ENCODE peak calls at places on chromosomes 13 and 19, in ten cellular contexts. One of them, this sample, is unnamed.
A peak's percentile ranks its signal among the peaks of the same experiment; 100 is the strongest.

GRCh38 chr13:84399320-84400085 is 517.2 kb upstream of the SLITRK1 start:
- DNase-seq in ovary: no peak
- DNase-seq in uterus: no peak
- DNase-seq in body of pancreas: peak; percentile 5
- DNase-seq in vagina: no peak
- DNase-seq in HCT116: no peak
- DNase-seq in tibial nerve: no peak
- DNase-seq in thyroid gland: no peak
- DNase-seq in NB4: peak; percentile 15
- DNase-seq in IMR-90: no peak
- DNase-seq in this sample: peak; percentile 1

GRCh38 chr19:16736709-16737108 is 17.1 kb downstream of the NWD1 start:
- DNase-seq in ovary: no peak
- DNase-seq in vagina: no peak
- DNase-seq in tibial nerve: no peak
- DNase-seq in body of pancreas: no peak
- DNase-seq in thyroid gland: no peak
- DNase-seq in IMR-90: no peak
- DNase-seq in NB4: peak; percentile 28
- DNase-seq in HCT116: peak; percentile 60
- DNase-seq in uterus: no peak
- DNase-seq in this sample: peak; percentile 23

GRCh38 chr19:3149526-3150505 is 14.0 kb downstream of the GNA15 start:
- DNase-seq in ovary: no peak
- DNase-seq in HCT116: no peak
- DNase-seq in IMR-90: no peak
- DNase-seq in NB4: no peak
- DNase-seq in tibial nerve: no peak
- DNase-seq in uterus: no peak
- DNase-seq in thyroid gland: no peak
- DNase-seq in body of pancreas: no peak
- DNase-seq in vagina: no peak
- DNase-seq in this sample: no peak

GRCh38 chr13:22009500-22009899 is 338.6 kb downstream of the FGF9 start:
- DNase-seq in HCT116: no peak
- DNase-seq in IMR-90: no peak
- DNase-seq in vagina: no peak
- DNase-seq in body of pancreas: peak; percentile 16
- DNase-seq in ovary: no peak
- DNase-seq in NB4: peak; percentile 96
- DNase-seq in tibial nerve: no peak
- DNase-seq in uterus: no peak
- DNase-seq in thyroid gland: no peak
- DNase-seq in this sample: no peak

GRCh38 chr19:34851277-34851804 is 75.4 kb upstream of the ZNF30 start:
- DNase-seq in vagina: no peak
- DNase-seq in thyroid gland: no peak
- DNase-seq in NB4: no peak
- DNase-seq in body of pancreas: no peak
- DNase-seq in tibial nerve: no peak
- DNase-seq in uterus: no peak
- DNase-seq in IMR-90: no peak
- DNase-seq in ovary: no peak
- DNase-seq in HCT116: peak; percentile 18
- DNase-seq in this sample: no peak

GRCh38 chr19:50178859-50179537 is 15.9 kb upstream of the IZUMO2 start:
- DNase-seq in IMR-90: no peak
- DNase-seq in NB4: no peak
- DNase-seq in vagina: no peak
- DNase-seq in uterus: no peak
- DNase-seq in tibial nerve: no peak
- DNase-seq in HCT116: no peak
- DNase-seq in thyroid gland: no peak
- DNase-seq in body of pancreas: no peak
- DNase-seq in ovary: no peak
- DNase-seq in this sample: no peak

GRCh38 chr13:92012787-92013186 is 614.4 kb downstream of the GPC5 start:
- DNase-seq in ovary: no peak
- DNase-seq in NB4: no peak
- DNase-seq in HCT116: no peak
- DNase-seq in tibial nerve: no peak
- DNase-seq in IMR-90: no peak
- DNase-seq in body of pancreas: no peak
- DNase-seq in thyroid gland: no peak
- DNase-seq in vagina: no peak
- DNase-seq in uterus: no peak
- DNase-seq in this sample: no peak

GRCh38 chr13:101919541-101920306 is 467.2 kb downstream of the ITGBL1 start:
- DNase-seq in vagina: no peak
- DNase-seq in body of pancreas: no peak
- DNase-seq in ovary: no peak
- DNase-seq in tibial nerve: no peak
- DNase-seq in thyroid gland: peak; percentile 28
- DNase-seq in IMR-90: peak; percentile 10
- DNase-seq in uterus: no peak
- DNase-seq in HCT116: no peak
- DNase-seq in NB4: peak; percentile 14
- DNase-seq in this sample: no peak

GRCh38 chr13:40969169-40969901 is 49.8 kb downstream of the ELF1 start:
- DNase-seq in tibial nerve: no peak
- DNase-seq in uterus: no peak
- DNase-seq in thyroid gland: no peak
- DNase-seq in HCT116: no peak
- DNase-seq in IMR-90: no peak
- DNase-seq in NB4: peak; percentile 72
- DNase-seq in ovary: no peak
- DNase-seq in vagina: no peak
- DNase-seq in body of pancreas: no peak
- DNase-seq in this sample: no peak

GRCh38 chr13:101035119-101035620 is 360.6 kb upstream of the TMTC4 start:
- DNase-seq in ovary: no peak
- DNase-seq in uterus: no peak
- DNase-seq in tibial nerve: no peak
- DNase-seq in NB4: no peak
- DNase-seq in vagina: no peak
- DNase-seq in body of pancreas: no peak
- DNase-seq in thyroid gland: no peak
- DNase-seq in IMR-90: no peak
- DNase-seq in HCT116: no peak
- DNase-seq in this sample: no peak

GRCh38 chr13:24648983-24649684 is 31.1 kb upstream of the ATP12A start:
- DNase-seq in NB4: no peak
- DNase-seq in ovary: no peak
- DNase-seq in body of pancreas: no peak
- DNase-seq in IMR-90: no peak
- DNase-seq in tibial nerve: no peak
- DNase-seq in vagina: no peak
- DNase-seq in HCT116: no peak
- DNase-seq in uterus: no peak
- DNase-seq in thyroid gland: no peak
- DNase-seq in this sample: no peak

GRCh38 chr19:38388310-38389100 is at the start of gene SPRED3:
- DNase-seq in NB4: no peak
- DNase-seq in body of pancreas: peak; percentile 47
- DNase-seq in thyroid gland: peak; percentile 71
- DNase-seq in IMR-90: peak; percentile 66
- DNase-seq in HCT116: no peak
- DNase-seq in uterus: peak; percentile 35
- DNase-seq in ovary: peak; percentile 42
- DNase-seq in tibial nerve: no peak
- DNase-seq in vagina: no peak
- DNase-seq in this sample: no peak
- TF ChIP-seq POLR2A in NB4: no peak
- TF ChIP-seq POLR2A in body of pancreas: no peak
- TF ChIP-seq POLR2A in thyroid gland: no peak
- TF ChIP-seq POLR2A in IMR-90: no peak
- TF ChIP-seq POLR2A in HCT116: no peak
- TF ChIP-seq POLR2A in uterus: no peak
- TF ChIP-seq POLR2A in ovary: no peak
- TF ChIP-seq POLR2A in tibial nerve: no peak
- TF ChIP-seq POLR2A in vagina: no peak
- TF ChIP-seq POLR2A in this sample: no peak

DNA sequence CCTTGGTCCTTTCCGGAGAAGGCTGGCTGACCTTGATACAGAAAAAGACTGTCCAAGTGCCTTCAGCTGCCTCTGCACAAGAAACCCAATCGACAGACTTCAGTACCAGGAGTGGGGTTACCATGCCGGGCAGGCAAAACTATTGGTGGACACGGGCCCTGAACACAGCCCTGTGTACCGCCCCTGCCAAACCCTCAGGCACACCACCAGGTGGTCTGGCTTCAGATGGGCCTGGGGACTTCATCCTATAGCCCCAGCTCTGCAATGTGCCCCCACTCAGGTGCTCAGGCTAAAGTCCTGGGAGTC is 17.5 kb downstream of the TCF3 start:
- DNase-seq in ovary: no peak
- DNase-seq in NB4: no peak
- DNase-seq in vagina: no peak
- DNase-seq in thyroid gland: no peak
- DNase-seq in tibial nerve: no peak
- DNase-seq in body of pancreas: no peak
- DNase-seq in IMR-90: no peak
- DNase-seq in HCT116: no peak
- DNase-seq in uterus: no peak
- DNase-seq in this sample: no peak
- TF ChIP-seq POLR2A in ovary: no peak
- TF ChIP-seq POLR2A in NB4: no peak
- TF ChIP-seq POLR2A in vagina: no peak
- TF ChIP-seq POLR2A in thyroid gland: no peak
- TF ChIP-seq POLR2A in tibial nerve: no peak
- TF ChIP-seq POLR2A in body of pancreas: no peak
- TF ChIP-seq POLR2A in IMR-90: no peak
- TF ChIP-seq POLR2A in HCT116: no peak
- TF ChIP-seq POLR2A in uterus: no peak
- TF ChIP-seq POLR2A in this sample: no peak

DNA sequence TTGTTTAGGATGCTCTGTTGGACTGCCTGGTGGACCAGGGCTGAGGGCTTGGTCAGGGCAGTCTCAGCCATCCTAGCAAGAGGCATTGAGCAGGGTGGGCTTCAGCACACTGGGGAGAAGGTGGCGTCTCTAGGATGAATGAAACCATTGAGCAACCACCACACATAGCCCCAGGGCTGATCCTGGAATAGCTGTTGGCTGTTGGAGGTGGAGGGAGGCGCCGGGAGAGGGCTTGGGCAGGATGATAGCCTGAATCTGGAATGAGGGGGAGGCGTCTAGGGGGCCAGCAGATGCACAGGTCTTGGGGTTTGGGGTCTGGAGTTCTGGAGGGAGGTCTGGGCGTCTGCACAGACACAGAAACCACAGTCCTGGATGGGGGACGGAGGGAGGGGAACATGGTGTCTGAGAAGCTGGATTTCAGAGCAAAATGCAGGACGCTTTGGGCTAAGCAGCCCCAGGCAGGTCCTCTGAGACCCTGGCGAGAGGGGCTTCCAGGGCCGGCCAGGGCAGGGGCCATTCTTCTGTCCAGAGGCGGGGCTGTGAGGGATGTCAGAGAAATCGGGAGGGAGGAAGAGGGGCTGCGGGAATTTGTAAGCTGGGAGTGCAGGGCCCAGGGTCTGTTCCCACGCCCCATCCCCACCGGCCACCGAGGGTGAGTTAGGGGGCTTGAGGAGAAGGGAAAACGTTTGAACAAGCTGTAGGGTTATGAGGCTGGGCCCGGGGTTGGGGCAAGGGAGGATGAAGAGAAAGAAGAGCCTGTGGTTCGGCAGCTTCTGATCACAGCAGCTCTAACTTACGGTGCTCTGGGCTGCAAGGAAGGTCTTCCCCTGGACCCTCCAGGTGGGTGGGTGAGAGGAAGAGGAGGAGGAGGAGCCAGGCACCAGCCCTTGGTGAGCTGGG is 5.2 kb downstream of the TRAPPC5 start:
- DNase-seq in ovary: no peak
- DNase-seq in uterus: no peak
- DNase-seq in body of pancreas: no peak
- DNase-seq in HCT116: no peak
- DNase-seq in thyroid gland: no peak
- DNase-seq in IMR-90: no peak
- DNase-seq in tibial nerve: no peak
- DNase-seq in vagina: no peak
- DNase-seq in NB4: no peak
- DNase-seq in this sample: no peak
- TF ChIP-seq POLR2A in ovary: no peak
- TF ChIP-seq POLR2A in uterus: no peak
- TF ChIP-seq POLR2A in body of pancreas: no peak
- TF ChIP-seq POLR2A in HCT116: no peak
- TF ChIP-seq POLR2A in thyroid gland: no peak
- TF ChIP-seq POLR2A in IMR-90: no peak
- TF ChIP-seq POLR2A in tibial nerve: no peak
- TF ChIP-seq POLR2A in vagina: no peak
- TF ChIP-seq POLR2A in NB4: no peak
- TF ChIP-seq POLR2A in this sample: no peak

GRCh38 chr19:41535029-41535622 is 40.8 kb upstream of the CEACAM21 start:
- DNase-seq in ovary: no peak
- DNase-seq in vagina: no peak
- DNase-seq in NB4: no peak
- DNase-seq in HCT116: no peak
- DNase-seq in body of pancreas: no peak
- DNase-seq in tibial nerve: no peak
- DNase-seq in thyroid gland: no peak
- DNase-seq in IMR-90: no peak
- DNase-seq in uterus: no peak
- DNase-seq in this sample: no peak
- TF ChIP-seq POLR2A in ovary: no peak
- TF ChIP-seq POLR2A in vagina: no peak
- TF ChIP-seq POLR2A in NB4: no peak
- TF ChIP-seq POLR2A in HCT116: no peak
- TF ChIP-seq POLR2A in body of pancreas: no peak
- TF ChIP-seq POLR2A in tibial nerve: no peak
- TF ChIP-seq POLR2A in thyroid gland: no peak
- TF ChIP-seq POLR2A in IMR-90: no peak
- TF ChIP-seq POLR2A in uterus: peak; percentile 16
- TF ChIP-seq POLR2A in this sample: no peak

This sample was measured in erythroblast.